ENCODE peak calls at places on chromosomes 6 and 20, in six cellular contexts. X, Z, P, I, J and B are unnamed samples.

GRCh38 chr20:62368629-62369507 is 1.8 kb upstream of the LAMA5 start:
- DNase-seq in X (peak), Z (peak), P (no peak), I (peak), J (peak), B (no peak)

GRCh38 chr6:24692851-24693592 is 25.9 kb downstream of the C6orf62 start:
- DNase-seq in X (no peak), Z (no peak), P (no peak), I (no peak), J (no peak), B (no peak)

GRCh38 chr6:7138111-7138510 is 30.4 kb downstream of the RREB1 start:
- DNase-seq in X (no peak), Z (no peak), P (no peak), I (no peak), J (no peak), B (no peak)

GRCh38 chr20:7589164-7589563 is 351.1 kb downstream of the HAO1 start:
- DNase-seq in X (no peak), Z (no peak), P (no peak), I (no peak), J (no peak), B (no peak)

GRCh38 chr6:14857501-14857900 is 388.4 kb upstream of the JARID2 start:
- DNase-seq in X (no peak), Z (no peak), P (no peak), I (no peak), J (no peak), B (no peak)

GRCh38 chr20:20549267-20549612 is 163.2 kb downstream of the RALGAPA2 start:
- DNase-seq in X (no peak), Z (no peak), P (no peak), I (no peak), J (no peak), B (no peak)

GRCh38 chr20:15578059-15578458 is 995.2 kb downstream of the KIF16B start:
- DNase-seq in X (no peak), Z (no peak), P (no peak), I (no peak), J (no peak), B (no peak)

GRCh38 chr20:19628570-19629134 is 129.4 kb upstream of the RIN2 start:
- DNase-seq in X (peak), Z (peak), P (peak), I (peak), J (peak), B (peak)

GRCh38 chr20:25408170-25408547 is 686 bp downstream of the GINS1 start:
- DNase-seq in X (no peak), Z (peak), P (no peak), I (no peak), J (no peak), B (no peak)

GRCh38 chr6:111601875-111602274 is 3.8 kb downstream of the TRAF3IP2 start:
- DNase-seq in X (no peak), Z (no peak), P (no peak), I (no peak), J (no peak), B (peak)

GRCh38 chr20:25574411-25574810 is 10.9 kb downstream of the NINL start:
- DNase-seq in X (peak), Z (peak), P (no peak), I (no peak), J (no peak), B (peak)

GRCh38 chr6:46821348-46821992 is 28.3 kb downstream of the MEP1A start:
- DNase-seq in X (peak), Z (no peak), P (no peak), I (no peak), J (no peak), B (peak)

GRCh38 chr6:156942266-156942665 is 165.1 kb downstream of the ARID1B start:
- DNase-seq in X (no peak), Z (no peak), P (no peak), I (no peak), J (no peak), B (no peak)

GRCh38 chr6:150184850-150185480 is 42.1 kb downstream of the PPP1R14C start:
- DNase-seq in X (no peak), Z (no peak), P (peak), I (no peak), J (no peak), B (no peak)

GRCh38 chr6:106163966-106164877 is 78.1 kb downstream of the PRDM1 start:
- DNase-seq in X (no peak), Z (no peak), P (peak), I (no peak), J (no peak), B (peak)

DNA sequence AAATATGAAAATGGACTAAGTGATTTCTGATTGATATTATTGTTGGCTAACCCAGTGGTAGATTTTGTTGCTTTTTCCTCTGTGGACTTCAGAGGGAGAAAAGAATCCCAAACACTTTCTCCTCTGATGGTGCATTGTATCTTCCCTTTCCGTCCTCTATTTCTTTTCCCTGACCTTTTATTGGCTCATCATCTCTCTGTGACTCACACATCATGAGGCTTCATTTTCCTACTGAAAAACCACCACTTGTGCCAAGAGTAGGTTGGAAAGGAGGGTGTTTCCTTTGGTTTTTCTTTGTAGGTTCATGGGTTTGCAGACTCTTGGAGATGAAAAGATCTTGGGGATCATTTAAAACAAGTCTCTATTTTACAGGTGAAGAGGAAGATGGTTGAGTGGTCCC is 311.7 kb upstream of the JAG1 start:
- DNase-seq in X (no peak), Z (no peak), P (no peak), I (no peak), J (no peak), B (no peak)
- TF ChIP-seq GABPA in X (no peak), Z (no peak), P (no peak), I (no peak), J (no peak), B (no peak)

GRCh38 chr6:35476004-35476403 is 7.8 kb downstream of the RPL10A start:
- DNase-seq in X (no peak), Z (no peak), P (no peak), I (peak), J (peak), B (no peak)

GRCh38 chr6:35474129-35474977 is 6.2 kb downstream of the RPL10A start:
- DNase-seq in X (no peak), Z (no peak), P (no peak), I (peak), J (no peak), B (no peak)

GRCh38 chr6:35473849-35474128 is 5.6 kb downstream of the RPL10A start:
- DNase-seq in X (no peak), Z (no peak), P (no peak), I (peak), J (no peak), B (no peak)

GRCh38 chr6:35475573-35475972 is 7.4 kb downstream of the RPL10A start:
- DNase-seq in X (no peak), Z (no peak), P (no peak), I (peak), J (no peak), B (no peak)

DNA sequence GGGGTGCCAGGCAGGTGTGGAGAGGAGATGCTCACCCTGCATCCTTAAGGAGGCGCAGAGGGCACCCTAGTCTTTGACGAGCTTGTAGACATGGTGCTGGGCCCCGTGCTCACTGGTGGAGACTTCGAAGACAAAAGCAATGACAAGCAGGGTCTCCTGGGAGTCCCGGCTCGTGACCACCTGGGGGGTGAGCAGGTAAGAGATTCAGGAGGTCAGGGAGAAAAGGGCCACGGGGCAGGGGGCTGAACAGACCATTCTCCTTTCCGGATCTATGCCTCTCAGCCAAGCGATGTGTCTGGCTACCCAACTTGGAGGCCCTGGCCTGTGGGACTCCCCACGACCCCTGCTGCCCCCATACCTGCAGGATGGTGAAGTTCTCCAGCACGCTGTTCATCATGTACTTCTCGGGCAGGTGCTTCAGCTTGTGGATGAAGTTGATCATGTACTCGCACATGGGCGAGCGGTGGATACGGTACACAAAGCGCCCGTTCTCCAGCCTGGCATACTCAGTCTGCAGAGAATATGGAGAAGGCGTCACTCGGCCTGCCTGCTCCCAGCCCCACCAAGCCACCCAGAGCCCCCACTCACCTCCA is 6.9 kb downstream of the RPL10A start:
- DNase-seq in X (no peak), Z (no peak), P (no peak), I (peak), J (no peak), B (no peak)
- TF ChIP-seq GABPA in X (no peak), Z (no peak), P (no peak), I (no peak), J (no peak), B (no peak)

GRCh38 chr6:32244946-32245398 is 21.1 kb upstream of the NOTCH4 start:
- DNase-seq in X (peak), Z (peak), P (no peak), I (peak), J (peak), B (peak)

GRCh38 chr6:32240686-32241085 is 16.8 kb upstream of the NOTCH4 start:
- DNase-seq in X (no peak), Z (no peak), P (no peak), I (no peak), J (no peak), B (no peak)

GRCh38 chr6:32249262-32249661 is 25.4 kb upstream of the NOTCH4 start:
- DNase-seq in X (no peak), Z (no peak), P (no peak), I (no peak), J (no peak), B (no peak)

GRCh38 chr6:32239462-32239861 is 15.6 kb upstream of the NOTCH4 start:
- DNase-seq in X (no peak), Z (no peak), P (no peak), I (no peak), J (no peak), B (no peak)

GRCh38 chr6:32244270-32244669 is 20.4 kb upstream of the NOTCH4 start:
- DNase-seq in X (no peak), Z (no peak), P (no peak), I (no peak), J (no peak), B (no peak)
- TF ChIP-seq GABPA in X (no peak), Z (no peak), P (no peak), I (no peak), J (no peak), B (no peak)

DNA sequence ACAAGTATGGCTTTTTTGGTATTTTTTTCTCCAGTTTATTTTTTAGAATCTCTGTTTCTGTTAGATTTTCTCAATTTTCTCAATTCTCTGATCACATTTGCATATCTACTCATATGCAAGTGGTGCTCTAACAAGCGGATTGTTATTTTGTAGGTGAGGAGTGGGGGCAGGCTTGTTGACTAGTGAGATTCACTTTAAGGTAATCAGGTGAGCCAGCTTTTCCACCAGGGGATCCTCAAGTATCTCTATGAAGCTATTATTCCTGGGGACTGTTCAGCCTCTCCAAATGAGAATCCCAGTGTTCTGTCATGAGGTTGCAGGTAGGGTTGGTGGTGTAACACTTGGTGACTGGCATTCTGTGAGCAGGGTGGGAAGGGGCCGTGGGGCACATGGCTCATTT is 274.3 kb upstream of the FERMT1 start:
- DNase-seq in X (no peak), Z (no peak), P (no peak), I (no peak), J (no peak), B (no peak)
- TF ChIP-seq GABPA in X (no peak), Z (no peak), P (no peak), I (no peak), J (no peak), B (no peak)